ENCODE peak calls at places on chromosome 2, in six cellular contexts. One of them, this sample, is unnamed.

GRCh38 chr2:113709022-113709421 is 47.4 kb downstream of the SLC35F5 start:
- DNase-seq in sciatic nerve: no peak
- DNase-seq in fibroblast of pulmonary artery: no peak
- DNase-seq in NCI-H69: peak; percentile 91
- DNase-seq in stimulated activated CD4-positive, alpha-beta T cell treated with anti-CD3 and anti-CD28 coated beads, Interleukin-12 subunit alpha, Interleukin-12 subunit beta, amount 100 ng/mL, for 24 hours: no peak
- DNase-seq in transverse colon: no peak
- DNase-seq in this sample: no peak

GRCh38 chr2:152925540-152926448 is 207.4 kb downstream of the ARL6IP6 start:
- DNase-seq in NCI-H69: peak; percentile 80
- DNase-seq in transverse colon: peak; percentile 72
- DNase-seq in fibroblast of pulmonary artery: peak; percentile 42
- DNase-seq in sciatic nerve: no peak
- DNase-seq in stimulated activated CD4-positive, alpha-beta T cell treated with anti-CD3 and anti-CD28 coated beads, Interleukin-12 subunit alpha, Interleukin-12 subunit beta, amount 100 ng/mL, for 24 hours: peak; percentile 37
- DNase-seq in this sample: peak; percentile 48

GRCh38 chr2:170170281-170171035 is 7.5 kb upstream of the MYO3B start:
- DNase-seq in NCI-H69: peak; percentile 32
- DNase-seq in stimulated activated CD4-positive, alpha-beta T cell treated with anti-CD3 and anti-CD28 coated beads, Interleukin-12 subunit alpha, Interleukin-12 subunit beta, amount 100 ng/mL, for 24 hours: no peak
- DNase-seq in fibroblast of pulmonary artery: no peak
- DNase-seq in sciatic nerve: no peak
- DNase-seq in transverse colon: no peak
- DNase-seq in this sample: no peak

GRCh38 chr2:72676341-72677025 is 149.3 kb downstream of the EXOC6B start:
- DNase-seq in transverse colon: no peak
- DNase-seq in fibroblast of pulmonary artery: peak; percentile 17
- DNase-seq in sciatic nerve: no peak
- DNase-seq in NCI-H69: peak; percentile 17
- DNase-seq in stimulated activated CD4-positive, alpha-beta T cell treated with anti-CD3 and anti-CD28 coated beads, Interleukin-12 subunit alpha, Interleukin-12 subunit beta, amount 100 ng/mL, for 24 hours: no peak
- DNase-seq in this sample: no peak

GRCh38 chr2:94871226-94872087 is at the start of gene TEKT4:
- DNase-seq in NCI-H69: peak; percentile 81
- DNase-seq in transverse colon: no peak
- DNase-seq in fibroblast of pulmonary artery: no peak
- DNase-seq in stimulated activated CD4-positive, alpha-beta T cell treated with anti-CD3 and anti-CD28 coated beads, Interleukin-12 subunit alpha, Interleukin-12 subunit beta, amount 100 ng/mL, for 24 hours: no peak
- DNase-seq in sciatic nerve: no peak
- DNase-seq in this sample: no peak

GRCh38 chr2:74373985-74374384 is 6.1 kb downstream of the DCTN1 start:
- DNase-seq in fibroblast of pulmonary artery: no peak
- DNase-seq in stimulated activated CD4-positive, alpha-beta T cell treated with anti-CD3 and anti-CD28 coated beads, Interleukin-12 subunit alpha, Interleukin-12 subunit beta, amount 100 ng/mL, for 24 hours: no peak
- DNase-seq in NCI-H69: peak; percentile 43
- DNase-seq in sciatic nerve: no peak
- DNase-seq in transverse colon: no peak
- DNase-seq in this sample: no peak

GRCh38 chr2:72605836-72606442 is 219.9 kb downstream of the EXOC6B start:
- DNase-seq in stimulated activated CD4-positive, alpha-beta T cell treated with anti-CD3 and anti-CD28 coated beads, Interleukin-12 subunit alpha, Interleukin-12 subunit beta, amount 100 ng/mL, for 24 hours: no peak
- DNase-seq in transverse colon: no peak
- DNase-seq in sciatic nerve: no peak
- DNase-seq in fibroblast of pulmonary artery: peak; percentile 48
- DNase-seq in NCI-H69: peak; percentile 18
- DNase-seq in this sample: no peak

GRCh38 chr2:132701810-132702209 is 31.8 kb upstream of the LYPD1 start:
- DNase-seq in sciatic nerve: no peak
- DNase-seq in NCI-H69: no peak
- DNase-seq in stimulated activated CD4-positive, alpha-beta T cell treated with anti-CD3 and anti-CD28 coated beads, Interleukin-12 subunit alpha, Interleukin-12 subunit beta, amount 100 ng/mL, for 24 hours: no peak
- DNase-seq in transverse colon: no peak
- DNase-seq in fibroblast of pulmonary artery: no peak
- DNase-seq in this sample: peak; percentile 54